ENCODE peak calls at places on chromosome 13, in six cellular contexts. P, I, Y, A, G and T are unnamed samples.

GRCh38 chr13:83796364-83796763 is 85.9 kb downstream of the SLITRK1 start:
- DNase-seq in P (no peak), I (no peak), Y (no peak), A (no peak), G (no peak), T (no peak)

GRCh38 chr13:42284068-42284467 is 12.1 kb downstream of the AKAP11 start:
- DNase-seq in P (no peak), I (no peak), Y (no peak), A (no peak), G (no peak), T (no peak)

GRCh38 chr13:97631158-97631557 is 197.2 kb downstream of the RAP2A start:
- DNase-seq in P (peak), I (no peak), Y (no peak), A (no peak), G (no peak), T (no peak)

GRCh38 chr13:93080587-93080986 is 146.0 kb upstream of the GPC6 start:
- DNase-seq in P (no peak), I (peak), Y (peak), A (peak), G (peak), T (no peak)

GRCh38 chr13:111412251-111412650 is 91.8 kb downstream of the TEX29 start:
- DNase-seq in P (no peak), I (no peak), Y (no peak), A (no peak), G (no peak), T (no peak)

GRCh38 chr13:35471466-35472307 is 4.8 kb downstream of the MAB21L1 start:
- DNase-seq in P (peak), I (peak), Y (no peak), A (no peak), G (no peak), T (no peak)

GRCh38 chr13:108342369-108343289 is 73.1 kb downstream of the TNFSF13B start:
- DNase-seq in P (no peak), I (peak), Y (peak), A (no peak), G (peak), T (no peak)

GRCh38 chr13:106348032-106348431 is 187.4 kb downstream of the EFNB2 start:
- DNase-seq in P (no peak), I (peak), Y (peak), A (peak), G (peak), T (no peak)

GRCh38 chr13:61463027-61463426 is 47.4 kb upstream of the PCDH20 start:
- DNase-seq in P (no peak), I (no peak), Y (no peak), A (no peak), G (no peak), T (no peak)

GRCh38 chr13:27188239-27188638 is 16.6 kb upstream of the USP12 start:
- DNase-seq in P (no peak), I (no peak), Y (no peak), A (no peak), G (no peak), T (no peak)

GRCh38 chr13:75495938-75496337 is 14.0 kb upstream of the TBC1D4 start:
- DNase-seq in P (no peak), I (peak), Y (peak), A (no peak), G (no peak), T (no peak)

GRCh38 chr13:34833562-34834182 is 108.4 kb upstream of the NBEA start:
- DNase-seq in P (peak), I (no peak), Y (peak), A (no peak), G (peak), T (no peak)

GRCh38 chr13:32142956-32143375 is 111.4 kb downstream of the FRY start:
- DNase-seq in P (peak), I (peak), Y (peak), A (peak), G (peak), T (no peak)

GRCh38 chr13:105763851-105764250 is 771.6 kb downstream of the EFNB2 start:
- DNase-seq in P (no peak), I (no peak), Y (peak), A (no peak), G (peak), T (no peak)

GRCh38 chr13:79662882-79663281 is 181.9 kb downstream of the NDFIP2 start:
- DNase-seq in P (no peak), I (no peak), Y (no peak), A (no peak), G (no peak), T (no peak)
- TF ChIP-seq CTCF in P (no peak), I (no peak), Y (no peak), A (no peak), G (no peak), T (no peak)

GRCh38 chr13:50989476-50989875 is 79.9 kb downstream of the RNASEH2B start:
- DNase-seq in P (no peak), I (no peak), Y (no peak), A (no peak), G (no peak), T (no peak)
- TF ChIP-seq CTCF in P (no peak), I (peak), Y (peak), A (peak), G (no peak), T (no peak)

DNA sequence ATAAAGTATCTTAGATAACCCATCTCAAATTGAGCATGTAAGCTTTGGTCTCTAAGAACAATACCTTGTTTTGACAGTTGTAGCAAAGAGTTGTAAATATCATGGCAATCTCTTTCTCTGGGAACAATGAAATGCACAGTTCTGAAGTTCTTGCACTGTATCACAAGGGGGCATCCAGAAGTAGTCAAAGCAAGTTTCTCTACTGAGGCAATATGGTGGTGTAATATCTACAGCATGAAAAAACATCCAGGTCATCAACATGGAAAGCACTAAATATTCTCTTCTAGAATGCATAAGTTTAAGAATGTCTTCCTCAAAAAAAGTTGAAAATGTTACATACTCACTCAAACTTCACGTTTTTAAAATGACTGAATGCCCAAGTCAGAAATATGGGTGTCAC is 19.6 kb downstream of the MTMR6 start:
- DNase-seq in P (no peak), I (peak), Y (no peak), A (no peak), G (no peak), T (no peak)
- TF ChIP-seq CTCF in P (no peak), I (peak), Y (no peak), A (no peak), G (peak), T (no peak)

GRCh38 chr13:40780822-40781401 is 8.5 kb upstream of the SLC25A15 start:
- DNase-seq in P (no peak), I (no peak), Y (no peak), A (no peak), G (no peak), T (no peak)
- TF ChIP-seq CTCF in P (no peak), I (peak), Y (no peak), A (no peak), G (no peak), T (no peak)

GRCh38 chr13:52738719-52739467 is 727 bp downstream of the CNMD start:
- DNase-seq in P (peak), I (no peak), Y (no peak), A (no peak), G (no peak), T (peak)
- TF ChIP-seq CTCF in P (peak), I (no peak), Y (peak), A (peak), G (peak), T (peak)

DNA sequence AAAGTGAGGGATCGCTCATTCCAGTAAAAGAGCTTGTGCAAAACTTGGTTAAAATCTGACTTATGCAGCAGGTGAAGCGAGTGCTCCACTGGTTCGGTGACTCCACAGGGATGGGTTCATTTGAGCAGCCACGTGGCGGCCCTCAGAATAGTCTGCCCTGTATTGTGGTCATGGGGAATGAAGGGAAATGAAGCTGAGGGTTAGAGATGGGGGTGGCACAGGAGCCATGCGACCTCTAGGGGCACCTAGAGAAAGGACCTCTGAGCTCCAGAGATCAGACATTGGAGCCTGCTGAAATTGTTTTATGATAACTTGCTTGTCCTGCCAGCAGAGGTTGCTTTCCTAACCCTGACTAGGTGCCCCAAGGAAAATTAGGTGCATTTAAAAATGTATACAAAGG is 26.6 kb downstream of the CBY2 start:
- DNase-seq in P (peak), I (no peak), Y (no peak), A (no peak), G (no peak), T (no peak)
- TF ChIP-seq CTCF in P (peak), I (peak), Y (no peak), A (peak), G (no peak), T (no peak)